ENCODE peak calls at places on chromosomes 5 and 9, in four cellular contexts. C is effector memory CD8-positive, alpha-beta T cell; Y is left cardiac atrium; T is stimulated activated naive CD8-positive, alpha-beta T cell treated with anti-CD3 and anti-CD28 coated beads, Interleukin-15, Interleukin-2, amounts not matched to agents 100 U/mL and 50 U/mL, for 24 hours. D is an unnamed sample.

GRCh38 chr5:179908528-179908927 is 831 bp upstream of the TBC1D9B start:
- ATAC-seq in Y (peak; percentile 10), T (no peak), C (no peak), D (peak; percentile 15)

GRCh38 chr5:1343315-1343751 is 1.6 kb downstream of the CLPTM1L start:
- ATAC-seq in C (no peak), Y (no peak), T (no peak), D (no peak)

GRCh38 chr5:151221574-151221973 is 2.3 kb downstream of the CCDC69 start:
- ATAC-seq in Y (no peak), T (peak; percentile 53), C (no peak), D (no peak)

GRCh38 chr9:106916491-106917235 is 53.7 kb downstream of the ZNF462 start:
- ATAC-seq in C (no peak), T (no peak), Y (no peak), D (peak; percentile 84)

GRCh38 chr9:34086889-34087288 is 38.2 kb upstream of the UBAP2 start:
- ATAC-seq in T (no peak), Y (no peak), C (no peak), D (no peak)

GRCh38 chr9:98045234-98046160 is 11.0 kb upstream of the NANS start:
- ATAC-seq in C (peak; percentile 97), T (peak; percentile 84), Y (peak; percentile 41), D (no peak)

GRCh38 chr5:144206136-144206535 is 35.5 kb downstream of the KCTD16 start:
- ATAC-seq in Y (no peak), T (no peak), C (no peak), D (no peak)

GRCh38 chr5:145708169-145708568 is 127.0 kb downstream of the PRELID2 start:
- ATAC-seq in C (no peak), Y (no peak), T (no peak), D (no peak)